ENCODE peak calls at places on chromosomes 4 and X, in five cellular contexts. One of them, this sample, is unnamed.

GRCh38 chr4:68361146-68361589 is 11.3 kb upstream of the YTHDC1 start:
- DNase-seq in HCT116: no peak
- DNase-seq in SK-N-SH: no peak
- DNase-seq in PC-9: peak
- DNase-seq in lower lobe of right lung: no peak
- DNase-seq in this sample: no peak

GRCh38 chr4:184282251-184282713 is 64.6 kb upstream of the ENPP6 start:
- DNase-seq in HCT116: no peak
- DNase-seq in SK-N-SH: no peak
- DNase-seq in PC-9: no peak
- DNase-seq in lower lobe of right lung: peak
- DNase-seq in this sample: no peak

GRCh38 chrX:14591976-14592375 is 62.6 kb downstream of the GLRA2 start:
- DNase-seq in lower lobe of right lung: no peak
- DNase-seq in HCT116: no peak
- DNase-seq in SK-N-SH: no peak
- DNase-seq in PC-9: no peak
- DNase-seq in this sample: no peak

GRCh38 chr4:14338206-14338605 is 664.1 kb upstream of the CPEB2 start:
- DNase-seq in SK-N-SH: no peak
- DNase-seq in lower lobe of right lung: no peak
- DNase-seq in PC-9: no peak
- DNase-seq in HCT116: no peak
- DNase-seq in this sample: no peak

GRCh38 chr4:67909910-67910905 is 26.4 kb upstream of the TMPRSS11D start:
- DNase-seq in PC-9: no peak
- DNase-seq in lower lobe of right lung: no peak
- DNase-seq in HCT116: no peak
- DNase-seq in SK-N-SH: no peak
- DNase-seq in this sample: peak

GRCh38 chrX:130155564-130155963 is 10.1 kb downstream of the AIFM1 start:
- DNase-seq in SK-N-SH: no peak
- DNase-seq in HCT116: no peak
- DNase-seq in PC-9: no peak
- DNase-seq in lower lobe of right lung: no peak
- DNase-seq in this sample: no peak

GRCh38 chr4:522911-523443 is 24.0 kb downstream of the PIGG start:
- DNase-seq in lower lobe of right lung: no peak
- DNase-seq in HCT116: no peak
- DNase-seq in PC-9: no peak
- DNase-seq in SK-N-SH: no peak
- DNase-seq in this sample: no peak

GRCh38 chrX:114787016-114787415 is 203.1 kb downstream of the HTR2C start:
- DNase-seq in lower lobe of right lung: no peak
- DNase-seq in SK-N-SH: no peak
- DNase-seq in HCT116: no peak
- DNase-seq in PC-9: no peak
- DNase-seq in this sample: no peak

GRCh38 chrX:131783555-131784338 is 239.4 kb upstream of the STK26 start:
- DNase-seq in SK-N-SH: no peak
- DNase-seq in HCT116: no peak
- DNase-seq in lower lobe of right lung: no peak
- DNase-seq in PC-9: no peak
- DNase-seq in this sample: no peak

GRCh38 chr4:108351806-108352205 is 183.1 kb upstream of the LEF1 start:
- DNase-seq in HCT116: no peak
- DNase-seq in lower lobe of right lung: no peak
- DNase-seq in PC-9: no peak
- DNase-seq in SK-N-SH: no peak
- DNase-seq in this sample: no peak

GRCh38 chr4:1554246-1554875 is 129.8 kb downstream of the FAM53A start:
- DNase-seq in SK-N-SH: no peak
- DNase-seq in lower lobe of right lung: no peak
- DNase-seq in PC-9: no peak
- DNase-seq in HCT116: no peak
- DNase-seq in this sample: no peak
- H3K4me3 ChIP-seq in SK-N-SH: no peak
- H3K4me3 ChIP-seq in lower lobe of right lung: no peak
- H3K4me3 ChIP-seq in PC-9: no peak
- H3K4me3 ChIP-seq in HCT116: no peak
- H3K4me3 ChIP-seq in this sample: no peak

DNA sequence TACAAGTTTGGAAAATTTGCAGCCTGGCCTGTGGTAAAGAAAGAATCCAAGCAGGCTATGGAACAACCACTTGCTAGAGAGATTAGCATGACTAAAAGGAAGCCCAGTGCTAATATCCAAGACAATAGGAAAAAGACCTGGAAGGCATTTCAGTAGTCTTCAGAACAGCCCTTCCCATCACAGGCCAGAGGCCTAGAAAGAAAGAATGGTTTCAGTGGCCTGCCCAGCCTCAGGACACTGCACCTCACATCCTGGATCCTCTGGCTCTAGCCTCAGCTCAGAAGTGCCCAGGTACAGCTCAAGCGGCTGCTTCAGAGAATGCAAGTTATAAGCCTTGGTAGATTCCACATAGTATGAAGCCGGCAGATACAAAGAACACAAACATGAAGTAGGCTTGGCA is 449.8 kb upstream of the AR start:
- DNase-seq in lower lobe of right lung: no peak
- DNase-seq in HCT116: no peak
- DNase-seq in SK-N-SH: no peak
- DNase-seq in PC-9: no peak
- DNase-seq in this sample: no peak
- H3K4me3 ChIP-seq in lower lobe of right lung: no peak
- H3K4me3 ChIP-seq in HCT116: no peak
- H3K4me3 ChIP-seq in SK-N-SH: no peak
- H3K4me3 ChIP-seq in PC-9: no peak
- H3K4me3 ChIP-seq in this sample: no peak

GRCh38 chr4:139018501-139018900 is 2.9 kb downstream of the NOCT start:
- DNase-seq in HCT116: no peak
- DNase-seq in SK-N-SH: no peak
- DNase-seq in PC-9: no peak
- DNase-seq in lower lobe of right lung: no peak
- DNase-seq in this sample: no peak

GRCh38 chr4:139015948-139016451 is 419 bp downstream of the NOCT start:
- DNase-seq in PC-9: no peak
- DNase-seq in SK-N-SH: no peak
- DNase-seq in lower lobe of right lung: peak
- DNase-seq in HCT116: no peak
- DNase-seq in this sample: peak

GRCh38 chr4:139015269-139015947 is at the start of gene NOCT:
- DNase-seq in SK-N-SH: peak
- DNase-seq in PC-9: peak
- DNase-seq in HCT116: peak
- DNase-seq in lower lobe of right lung: peak
- DNase-seq in this sample: peak

GRCh38 chr4:139018971-139019758 is 3.6 kb downstream of the NOCT start:
- DNase-seq in lower lobe of right lung: no peak
- DNase-seq in PC-9: no peak
- DNase-seq in HCT116: no peak
- DNase-seq in SK-N-SH: peak
- DNase-seq in this sample: no peak

DNA sequence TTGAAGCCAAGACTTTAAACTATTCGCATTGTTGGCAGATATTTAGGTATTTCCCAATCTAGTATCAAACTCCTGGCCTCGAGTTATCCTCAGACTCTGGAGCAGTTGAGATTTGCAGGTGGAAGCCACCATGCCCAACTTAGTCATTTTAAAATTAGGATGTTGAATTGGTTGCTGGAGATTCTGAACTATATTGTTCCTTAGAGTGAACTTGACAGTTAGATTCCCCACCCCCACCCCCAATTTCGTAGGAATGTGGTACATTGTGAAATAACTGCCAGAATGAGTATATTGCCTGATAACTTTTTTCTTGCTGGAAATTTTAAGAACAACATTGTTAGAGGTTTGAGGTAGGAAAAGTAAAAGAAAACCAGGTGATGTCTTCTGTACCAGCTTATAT is 2.3 kb downstream of the NOCT start:
- DNase-seq in PC-9: no peak
- DNase-seq in lower lobe of right lung: no peak
- DNase-seq in SK-N-SH: no peak
- DNase-seq in HCT116: no peak
- DNase-seq in this sample: no peak
- H3K4me3 ChIP-seq in PC-9: no peak
- H3K4me3 ChIP-seq in lower lobe of right lung: no peak
- H3K4me3 ChIP-seq in SK-N-SH: peak
- H3K4me3 ChIP-seq in HCT116: no peak
- H3K4me3 ChIP-seq in this sample: peak

GRCh38 chr4:145909331-145909730 is 29.3 kb downstream of the ZNF827 start:
- DNase-seq in PC-9: peak
- DNase-seq in lower lobe of right lung: peak
- DNase-seq in SK-N-SH: peak
- DNase-seq in HCT116: no peak
- DNase-seq in this sample: no peak

GRCh38 chr4:145912391-145912790 is 26.2 kb downstream of the ZNF827 start:
- DNase-seq in SK-N-SH: no peak
- DNase-seq in PC-9: no peak
- DNase-seq in HCT116: no peak
- DNase-seq in lower lobe of right lung: no peak
- DNase-seq in this sample: no peak

GRCh38 chr4:145907363-145907762 is 31.3 kb downstream of the ZNF827 start:
- DNase-seq in lower lobe of right lung: no peak
- DNase-seq in PC-9: no peak
- DNase-seq in HCT116: no peak
- DNase-seq in SK-N-SH: no peak
- DNase-seq in this sample: no peak

GRCh38 chr4:145907827-145908226 is 30.8 kb downstream of the ZNF827 start:
- DNase-seq in PC-9: no peak
- DNase-seq in lower lobe of right lung: no peak
- DNase-seq in SK-N-SH: no peak
- DNase-seq in HCT116: no peak
- DNase-seq in this sample: no peak

DNA sequence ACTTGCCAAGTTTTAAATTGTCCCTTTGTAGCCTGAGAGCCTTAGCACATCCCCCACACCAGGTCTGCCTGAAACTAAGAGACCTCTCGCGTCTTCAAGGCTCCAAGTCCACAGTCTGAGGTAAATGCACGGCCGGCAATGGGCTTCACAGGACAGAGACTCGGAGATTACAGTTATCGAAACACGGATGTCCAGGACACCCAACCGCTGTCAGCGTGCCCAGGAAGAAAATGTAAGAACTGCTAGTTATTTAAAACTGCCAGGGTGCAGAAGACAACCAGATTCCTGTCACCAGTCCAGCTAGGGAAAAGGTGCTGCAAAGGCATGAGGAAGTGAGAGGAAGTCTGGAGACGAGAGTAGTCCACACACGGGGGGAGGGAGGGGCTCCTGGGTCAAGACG is 28.9 kb downstream of the ZNF827 start:
- DNase-seq in SK-N-SH: no peak
- DNase-seq in HCT116: no peak
- DNase-seq in lower lobe of right lung: no peak
- DNase-seq in PC-9: peak
- DNase-seq in this sample: no peak
- H3K4me3 ChIP-seq in SK-N-SH: no peak
- H3K4me3 ChIP-seq in HCT116: no peak
- H3K4me3 ChIP-seq in lower lobe of right lung: peak
- H3K4me3 ChIP-seq in PC-9: peak
- H3K4me3 ChIP-seq in this sample: no peak

GRCh38 chr4:3870567-3870962 is 104.4 kb downstream of the ADRA2C start:
- DNase-seq in HCT116: no peak
- DNase-seq in lower lobe of right lung: peak
- DNase-seq in SK-N-SH: no peak
- DNase-seq in PC-9: no peak
- DNase-seq in this sample: no peak

GRCh38 chr4:3869661-3870566 is 103.7 kb downstream of the ADRA2C start:
- DNase-seq in SK-N-SH: no peak
- DNase-seq in HCT116: no peak
- DNase-seq in PC-9: no peak
- DNase-seq in lower lobe of right lung: peak
- DNase-seq in this sample: peak

GRCh38 chr4:3871881-3872833 is 106.0 kb downstream of the ADRA2C start:
- DNase-seq in HCT116: no peak
- DNase-seq in SK-N-SH: no peak
- DNase-seq in lower lobe of right lung: peak
- DNase-seq in PC-9: no peak
- DNase-seq in this sample: peak

GRCh38 chr4:3872834-3873313 is 106.7 kb downstream of the ADRA2C start:
- DNase-seq in lower lobe of right lung: no peak
- DNase-seq in PC-9: no peak
- DNase-seq in SK-N-SH: no peak
- DNase-seq in HCT116: no peak
- DNase-seq in this sample: peak

GRCh38 chr4:3871181-3871852 is 105.1 kb downstream of the ADRA2C start:
- DNase-seq in SK-N-SH: peak
- DNase-seq in HCT116: no peak
- DNase-seq in lower lobe of right lung: peak
- DNase-seq in PC-9: no peak
- DNase-seq in this sample: peak
- H3K4me3 ChIP-seq in SK-N-SH: peak
- H3K4me3 ChIP-seq in HCT116: no peak
- H3K4me3 ChIP-seq in lower lobe of right lung: no peak
- H3K4me3 ChIP-seq in PC-9: no peak
- H3K4me3 ChIP-seq in this sample: no peak

DNA sequence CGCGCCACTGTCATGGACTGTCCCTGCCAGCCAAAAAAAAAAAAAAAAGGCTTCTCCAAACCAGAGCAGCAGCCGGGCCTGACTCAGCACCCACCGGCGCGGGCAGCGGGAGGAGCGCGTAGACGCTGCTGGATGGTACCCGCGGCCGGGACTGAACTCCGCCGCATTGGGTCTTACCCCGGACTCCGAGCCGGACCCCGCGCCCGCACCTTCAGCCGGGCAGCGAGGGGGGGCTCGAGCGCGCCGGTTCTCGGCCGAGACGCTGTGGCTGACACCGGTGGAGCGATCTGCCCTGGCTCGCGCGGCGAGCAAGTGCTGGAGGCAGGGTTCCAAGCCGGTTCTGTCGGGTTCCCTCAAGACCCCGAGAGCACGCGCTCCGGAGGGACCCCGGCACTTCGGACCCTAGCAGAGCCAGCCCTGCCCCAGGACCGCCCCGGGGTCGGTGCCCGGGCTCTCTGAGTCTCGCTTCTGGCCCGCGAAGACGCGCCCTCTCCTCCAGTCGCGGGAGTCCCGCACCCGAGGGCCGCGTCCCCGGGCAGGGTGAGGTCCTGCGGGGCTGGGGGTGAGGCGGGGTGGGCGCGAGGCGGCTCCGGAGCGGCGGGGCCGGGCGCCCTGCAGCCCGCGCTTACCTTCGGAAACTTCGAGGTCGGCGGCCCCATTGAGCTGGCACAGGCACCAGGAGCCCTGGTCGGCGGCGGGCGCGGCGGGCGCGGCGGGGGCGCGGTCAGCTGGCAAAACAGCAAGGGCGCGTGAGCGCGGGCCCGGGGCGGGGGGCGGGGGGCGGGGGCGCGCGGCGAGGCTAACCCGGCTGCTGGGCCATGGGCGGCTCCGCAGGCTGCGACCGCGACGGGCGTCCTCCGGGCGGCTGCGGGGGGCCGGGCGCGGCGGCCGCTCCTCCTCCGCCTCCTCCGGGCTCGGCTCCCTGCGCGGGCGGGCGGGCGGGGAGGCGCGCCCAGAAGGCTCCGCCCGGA is 11.8 kb upstream of the MAN2B2 start:
- DNase-seq in HCT116: no peak
- DNase-seq in PC-9: peak
- DNase-seq in SK-N-SH: peak
- DNase-seq in lower lobe of right lung: no peak
- DNase-seq in this sample: no peak
- H3K4me3 ChIP-seq in HCT116: no peak
- H3K4me3 ChIP-seq in PC-9: peak
- H3K4me3 ChIP-seq in SK-N-SH: peak
- H3K4me3 ChIP-seq in lower lobe of right lung: peak
- H3K4me3 ChIP-seq in this sample: no peak